ENCODE peak calls at places on chromosomes 4 and X, in six cellular contexts. Q is tibial nerve, C is IMR-90, L is adrenal gland, Y is uterus, F is ovary. J is an unnamed sample. For H3K4me1 and H3K27me3, the result is how much of the 10 kb centered on the place peaks cover.

GRCh38 chrX:15755091-15755490 is 17.0 kb downstream of the CA5B start:
- DNase-seq in Y (no peak), F (no peak), L (no peak), Q (no peak), C (no peak), J (no peak)

GRCh38 chr4:10180927-10181744 is 64.5 kb upstream of the WDR1 start:
- DNase-seq in F (no peak), C (peak), Q (no peak), Y (no peak), L (no peak), J (no peak)

GRCh38 chr4:138633505-138633904 is 382.1 kb upstream of the NOCT start:
- DNase-seq in L (no peak), Y (no peak), C (no peak), F (no peak), Q (no peak), J (no peak)

GRCh38 chr4:102663073-102663472 is 97.7 kb downstream of the MANBA start:
- DNase-seq in C (peak), F (no peak), L (no peak), Q (no peak), Y (no peak), J (no peak)

GRCh38 chrX:107861056-107861455 is 35.4 kb downstream of the MID2 start:
- DNase-seq in L (no peak), F (no peak), Y (no peak), C (peak), Q (no peak), J (no peak)

GRCh38 chr4:4755306-4755705 is 104.2 kb upstream of the MSX1 start:
- DNase-seq in Y (no peak), L (no peak), F (no peak), Q (no peak), C (no peak), J (no peak)

GRCh38 chr4:77076889-77077635 is 1.3 kb upstream of the CCNI start:
- DNase-seq in F (peak), C (no peak), L (no peak), Q (no peak), Y (no peak), J (no peak)

GRCh38 chr4:169333265-169333664 is 62.5 kb upstream of the SH3RF1 start:
- DNase-seq in Y (no peak), L (no peak), C (no peak), F (no peak), Q (no peak), J (no peak)

GRCh38 chrX:28177202-28177601 is 196.0 kb upstream of the DCAF8L1 start:
- DNase-seq in Y (no peak), C (no peak), F (no peak), Q (no peak), L (no peak), J (no peak)

GRCh38 chr4:156968479-156968984 is 3.1 kb downstream of the PDGFC start:
- DNase-seq in L (peak), Q (peak), Y (peak), C (peak), F (peak), J (peak)

GRCh38 chr4:22094217-22094616 is 145.6 kb upstream of the KCNIP4 start:
- DNase-seq in L (no peak), Q (no peak), C (no peak), F (no peak), Y (no peak), J (no peak)

GRCh38 chrX:153738056-153738605 is 13.5 kb downstream of the ABCD1 start:
- DNase-seq in Y (no peak), C (no peak), L (no peak), F (no peak), Q (no peak), J (no peak)

GRCh38 chrX:15242899-15243555 is 26.9 kb downstream of the ASB9 start:
- DNase-seq in Q (peak), C (peak), Y (no peak), L (peak), F (no peak), J (no peak)

GRCh38 chr4:163063891-163064290 is 102.8 kb downstream of the NAF1 start:
- DNase-seq in L (peak), Q (no peak), Y (no peak), C (no peak), F (no peak), J (no peak)

GRCh38 chrX:110395877-110396276 is 37.2 kb downstream of the RTL9 start:
- DNase-seq in Y (no peak), L (no peak), C (no peak), F (no peak), Q (no peak), J (no peak)

GRCh38 chr4:108292229-108292628 is 123.5 kb upstream of the LEF1 start:
- DNase-seq in F (no peak), Q (no peak), L (no peak), C (no peak), Y (no peak), J (no peak)

GRCh38 chrX:141714680-141715079 is 16.1 kb upstream of the SPANXD start:
- DNase-seq in Y (no peak), C (no peak), L (no peak), Q (no peak), F (no peak), J (no peak)

GRCh38 chrX:17788439-17788838 is 51.1 kb downstream of the SCML1 start:
- DNase-seq in L (peak), F (peak), Y (peak), Q (peak), C (peak), J (no peak)

GRCh38 chr4:186689476-186689875 is 34.2 kb downstream of the FAT1 start:
- DNase-seq in C (no peak), L (no peak), Y (no peak), Q (no peak), F (no peak), J (no peak)
- H3K4me1 ChIP-seq in C (under half), L (under half), Y (under half), Q (under half), F (under half), J (under half)

GRCh38 chr4:74654230-74654681 is 140.1 kb downstream of the BTC start:
- DNase-seq in F (no peak), Y (no peak), Q (no peak), C (peak), L (no peak), J (no peak)
- TF ChIP-seq POLR2A in F (no peak), Y (no peak), Q (no peak), C (no peak), L (no peak), J (no peak)

GRCh38 chr4:2062168-2062807 is 3.2 kb downstream of the NAT8L start:
- DNase-seq in F (peak), Y (no peak), Q (no peak), C (no peak), L (no peak), J (no peak)

GRCh38 chr4:2061208-2062131 is 2.3 kb downstream of the NAT8L start:
- DNase-seq in F (peak), Q (no peak), Y (no peak), C (no peak), L (no peak), J (no peak)

GRCh38 chr4:2059034-2059725 is at the start of gene NAT8L:
- DNase-seq in F (no peak), Q (no peak), Y (no peak), L (no peak), C (no peak), J (no peak)

GRCh38 chr4:2059726-2060577 is 825 bp downstream of the NAT8L start:
- DNase-seq in Y (no peak), Q (no peak), C (no peak), F (peak), L (no peak), J (no peak)

GRCh38 chr4:2060578-2061207 is 1.6 kb downstream of the NAT8L start:
- DNase-seq in Y (no peak), Q (no peak), L (no peak), F (peak), C (no peak), J (no peak)
- H3K27me3 ChIP-seq in Y (under half), Q (under half), L (under half), F (under half), C (under half), J (under half)

DNA sequence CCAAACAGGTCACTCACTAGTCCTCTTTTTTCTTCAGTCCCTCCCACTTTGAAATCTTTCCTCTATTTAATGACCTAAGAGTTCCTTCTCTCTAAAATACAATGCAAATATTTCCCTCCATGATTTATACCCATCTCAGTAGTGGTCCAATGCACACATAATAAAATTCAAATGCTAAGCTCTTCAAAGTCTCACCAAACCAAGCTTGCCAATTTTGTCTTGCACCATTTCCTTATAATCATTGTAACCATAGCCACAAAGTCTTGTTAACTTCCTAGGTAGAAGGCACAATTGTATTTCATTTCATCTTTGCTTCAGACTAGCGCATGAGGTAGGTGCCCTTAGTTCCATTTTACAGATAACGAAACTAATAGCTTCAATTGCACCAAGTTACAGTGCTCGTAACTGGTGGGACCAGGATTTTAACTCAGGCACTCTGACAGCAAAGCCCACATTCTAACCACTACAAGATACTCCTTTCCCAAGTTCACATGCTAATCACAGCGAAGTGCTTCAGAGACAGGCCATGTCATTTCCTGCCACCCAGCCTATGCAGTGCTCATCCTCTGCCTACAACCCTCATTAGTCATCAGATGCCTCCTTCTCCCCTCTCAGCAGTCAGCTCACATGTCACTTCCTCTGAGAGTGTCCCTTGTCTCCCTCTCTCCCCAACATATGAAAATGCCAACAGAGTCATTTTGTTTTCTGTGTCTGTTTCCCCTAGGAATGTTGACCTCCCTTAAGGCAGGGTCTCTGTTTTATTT is 66.9 kb upstream of the PPARGC1A start:
- DNase-seq in L (no peak), F (no peak), Y (no peak), C (peak), Q (no peak), J (no peak)
- H3K4me1 ChIP-seq in L (under half), F (under half), Y (under half), C (under half), Q (under half), J (under half)

GRCh38 chr4:121789960-121790829 is 10.9 kb upstream of the EXOSC9 start:
- DNase-seq in L (no peak), F (no peak), Y (no peak), Q (no peak), C (peak), J (no peak)

GRCh38 chr4:121789470-121789869 is 11.7 kb upstream of the EXOSC9 start:
- DNase-seq in F (no peak), Q (no peak), Y (no peak), L (no peak), C (peak), J (no peak)

GRCh38 chr4:121791481-121791880 is 9.6 kb upstream of the EXOSC9 start:
- DNase-seq in Q (no peak), L (no peak), Y (no peak), F (no peak), C (peak), J (no peak)

GRCh38 chr4:121792966-121793365 is 8.2 kb upstream of the EXOSC9 start:
- DNase-seq in F (no peak), L (no peak), C (no peak), Q (no peak), Y (no peak), J (no peak)

GRCh38 chr4:121790976-121791375 is 10.1 kb upstream of the EXOSC9 start:
- DNase-seq in Y (no peak), L (no peak), Q (no peak), C (peak), F (no peak), J (no peak)
- TF ChIP-seq POLR2A in Y (no peak), L (no peak), Q (no peak), C (no peak), F (no peak), J (no peak)

GRCh38 chr4:183014361-183015084 is 84.5 kb upstream of the WWC2 start:
- DNase-seq in Y (no peak), F (no peak), L (no peak), C (no peak), Q (no peak), J (no peak)

GRCh38 chr4:183008492-183008891 is 90.6 kb upstream of the WWC2 start:
- DNase-seq in C (no peak), F (no peak), Q (no peak), Y (no peak), L (no peak), J (no peak)

GRCh38 chr4:183017962-183018361 is 81.1 kb upstream of the WWC2 start:
- DNase-seq in F (no peak), Q (no peak), L (no peak), C (no peak), Y (no peak), J (no peak)

GRCh38 chr4:183011213-183011907 is 87.7 kb upstream of the WWC2 start:
- DNase-seq in Y (no peak), F (no peak), L (no peak), Q (no peak), C (peak), J (no peak)

DNA sequence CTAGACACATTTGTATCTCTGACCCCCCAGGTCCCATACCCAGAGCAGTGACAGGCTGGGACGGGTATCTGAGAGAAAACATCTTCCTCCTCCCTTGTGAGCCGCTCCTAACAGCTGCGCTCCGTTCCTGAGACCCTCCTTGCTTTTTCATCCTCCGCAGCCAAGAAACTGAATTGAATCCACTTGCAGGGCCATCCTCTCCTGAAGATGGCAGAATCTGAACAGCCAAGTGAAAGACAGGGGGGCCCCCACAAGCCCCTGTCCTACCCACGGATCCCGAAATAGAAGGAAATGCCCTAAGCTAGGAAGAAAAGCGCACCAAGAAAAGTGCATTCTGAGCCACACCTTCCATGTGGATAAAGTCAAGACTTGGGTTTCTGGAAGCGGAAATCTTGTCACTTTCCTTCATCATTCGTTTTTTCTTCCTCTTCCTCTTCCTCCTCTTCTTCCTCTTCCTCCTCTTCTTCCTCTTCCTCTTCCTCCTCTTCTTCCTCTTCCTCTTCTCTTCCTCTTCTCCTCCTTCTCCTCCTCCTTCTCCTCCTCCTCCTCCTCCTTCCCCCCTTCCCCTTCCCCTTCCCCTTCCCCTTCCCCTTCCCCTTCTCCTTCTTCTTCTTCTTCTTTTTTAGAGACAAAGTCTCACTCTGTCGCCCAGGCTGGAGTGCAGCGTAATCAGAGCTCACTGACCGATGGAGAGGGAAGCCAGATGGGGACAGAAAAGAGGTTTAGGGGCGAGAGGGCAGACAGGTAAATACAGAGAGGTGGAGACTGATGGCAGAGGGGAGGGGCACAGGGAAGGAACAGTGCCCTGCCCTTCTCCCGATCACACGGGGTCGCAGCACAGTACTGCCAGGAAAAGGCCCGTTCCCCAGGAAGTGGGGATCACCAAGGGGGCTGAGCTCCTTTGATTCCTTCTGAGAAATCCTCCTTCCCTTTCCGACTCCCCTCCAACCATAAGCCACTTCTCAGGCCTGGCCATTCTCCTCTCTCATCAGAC is 85.9 kb upstream of the WWC2 start:
- DNase-seq in F (no peak), C (no peak), Y (no peak), Q (no peak), L (no peak), J (no peak)
- H3K27me3 ChIP-seq in F (under half), C (half or more), Y (under half), Q (under half), L (under half), J (under half)